ENCODE peak calls at places on chromosomes 16 and 17, in seven cellular contexts. L is body of pancreas, H is suprapubic skin, F is tibial artery, J is endodermal cell, Y is RWPE2, P is brain microvascular endothelial cell. S is an unnamed sample. For H3K36me3, the result is how much of the 10 kb centered on the place peaks cover.

GRCh38 chr16:977896-978295 is 3.7 kb upstream of the SOX8 start:
- DNase-seq in Y (no peak), F (no peak), H (no peak), L (no peak), P (no peak), J (no peak), S (no peak)

GRCh38 chr16:53626816-53627215 is 76.8 kb downstream of the RPGRIP1L start:
- DNase-seq in H (no peak), Y (no peak), P (no peak), L (no peak), J (no peak), F (no peak), S (no peak)

GRCh38 chr16:80666378-80667257 is 125.8 kb downstream of the DYNLRB2 start:
- DNase-seq in P (no peak), H (no peak), J (peak), L (no peak), Y (no peak), F (no peak), S (no peak)

GRCh38 chr17:79043931-79044320 is 20.0 kb downstream of the C1QTNF1 start:
- DNase-seq in P (no peak), H (no peak), J (no peak), F (peak), L (no peak), Y (no peak), S (no peak)

GRCh38 chr17:42740699-42741098 is 4.1 kb downstream of the EZH1 start:
- DNase-seq in Y (no peak), F (no peak), H (no peak), J (no peak), P (no peak), L (no peak), S (no peak)

GRCh38 chr17:29613371-29613837 is 9.3 kb downstream of the CORO6 start:
- DNase-seq in P (peak), J (peak), Y (peak), F (peak), H (peak), L (peak), S (no peak)

GRCh38 chr17:56468840-56469239 is 124.7 kb upstream of the NOG start:
- DNase-seq in F (no peak), J (no peak), H (no peak), P (no peak), Y (no peak), L (no peak), S (no peak)

GRCh38 chr16:55643161-55643970 is 12.4 kb upstream of the SLC6A2 start:
- DNase-seq in J (peak), L (no peak), F (no peak), Y (no peak), P (no peak), H (no peak), S (no peak)

GRCh38 chr17:59154335-59154720 is 658 bp downstream of the SKA2 start:
- DNase-seq in H (peak), P (peak), F (no peak), Y (no peak), L (peak), J (peak), S (peak)

GRCh38 chr17:1390422-1391367 is 9.3 kb downstream of the YWHAE start:
- DNase-seq in L (no peak), H (no peak), F (peak), P (no peak), Y (no peak), J (no peak), S (no peak)

GRCh38 chr17:51056813-51057510 is 63.7 kb downstream of the SPAG9 start:
- DNase-seq in J (peak), H (no peak), Y (no peak), P (peak), L (peak), F (no peak), S (peak)

GRCh38 chr16:64990101-64990500 is 131.8 kb downstream of the CDH11 start:
- DNase-seq in H (no peak), Y (no peak), J (no peak), L (no peak), P (no peak), F (no peak), S (no peak)

GRCh38 chr17:7889166-7889584 is 586 bp downstream of the CHD3 start:
- DNase-seq in P (peak), J (peak), H (peak), F (peak), Y (peak), L (peak), S (peak)

GRCh38 chr17:78430892-78431691 is 52.6 kb downstream of the PGS1 start:
- DNase-seq in L (no peak), H (no peak), P (no peak), J (no peak), F (no peak), Y (no peak), S (no peak)

GRCh38 chr17:29445844-29446243 is 55.7 kb downstream of the TAOK1 start:
- DNase-seq in Y (no peak), J (no peak), H (no peak), L (no peak), P (no peak), F (no peak), S (no peak)

GRCh38 chr16:27365142-27366089 is 36.6 kb upstream of the IL21R start:
- DNase-seq in Y (no peak), P (peak), L (no peak), H (no peak), F (no peak), J (no peak), S (no peak)

GRCh38 chr16:57252148-57252721 is 7.2 kb downstream of the ARL2BP start:
- DNase-seq in P (no peak), Y (no peak), H (no peak), F (no peak), J (no peak), L (peak), S (no peak)

GRCh38 chr16:19218581-19218980 is 50.5 kb downstream of the SYT17 start:
- DNase-seq in P (no peak), H (no peak), Y (no peak), J (no peak), L (no peak), F (no peak), S (no peak)

GRCh38 chr17:75900691-75901533 is 3.8 kb downstream of the MRPL38 start:
- DNase-seq in H (no peak), L (no peak), F (no peak), Y (no peak), P (no peak), J (no peak), S (no peak)

GRCh38 chr17:40364121-40364861 is at the start of gene GJD3:
- DNase-seq in F (no peak), H (no peak), Y (no peak), P (no peak), J (peak), L (no peak), S (no peak)

GRCh38 chr16:70701036-70701435 is 15.2 kb upstream of the MTSS2 start:
- DNase-seq in J (no peak), H (no peak), F (no peak), Y (no peak), L (no peak), P (no peak), S (peak)

GRCh38 chr16:73057369-73058210 is 9.7 kb upstream of the ZFHX3 start:
- DNase-seq in J (peak), Y (no peak), P (no peak), F (peak), H (no peak), L (peak), S (peak)

GRCh38 chr16:56877783-56878182 is 12.8 kb downstream of the SLC12A3 start:
- DNase-seq in L (no peak), P (no peak), J (no peak), Y (no peak), F (no peak), H (no peak), S (no peak)

GRCh38 chr17:81488276-81488860 is 24.2 kb downstream of the ACTG1 start:
- DNase-seq in F (no peak), J (no peak), Y (peak), L (no peak), P (no peak), H (no peak), S (no peak)

GRCh38 chr17:9032151-9032550 is 10.8 kb downstream of the NTN1 start:
- DNase-seq in Y (no peak), J (peak), L (no peak), P (no peak), H (no peak), F (no peak), S (no peak)

GRCh38 chr17:9026741-9027140 is 5.4 kb downstream of the NTN1 start:
- DNase-seq in J (peak), P (no peak), L (no peak), F (peak), H (no peak), Y (no peak), S (no peak)

GRCh38 chr17:9032583-9032982 is 11.3 kb downstream of the NTN1 start:
- DNase-seq in F (peak), Y (no peak), P (no peak), L (no peak), H (no peak), J (peak), S (no peak)

GRCh38 chr17:9028171-9028570 is 6.9 kb downstream of the NTN1 start:
- DNase-seq in Y (no peak), H (no peak), P (no peak), F (peak), J (peak), L (no peak), S (no peak)

DNA sequence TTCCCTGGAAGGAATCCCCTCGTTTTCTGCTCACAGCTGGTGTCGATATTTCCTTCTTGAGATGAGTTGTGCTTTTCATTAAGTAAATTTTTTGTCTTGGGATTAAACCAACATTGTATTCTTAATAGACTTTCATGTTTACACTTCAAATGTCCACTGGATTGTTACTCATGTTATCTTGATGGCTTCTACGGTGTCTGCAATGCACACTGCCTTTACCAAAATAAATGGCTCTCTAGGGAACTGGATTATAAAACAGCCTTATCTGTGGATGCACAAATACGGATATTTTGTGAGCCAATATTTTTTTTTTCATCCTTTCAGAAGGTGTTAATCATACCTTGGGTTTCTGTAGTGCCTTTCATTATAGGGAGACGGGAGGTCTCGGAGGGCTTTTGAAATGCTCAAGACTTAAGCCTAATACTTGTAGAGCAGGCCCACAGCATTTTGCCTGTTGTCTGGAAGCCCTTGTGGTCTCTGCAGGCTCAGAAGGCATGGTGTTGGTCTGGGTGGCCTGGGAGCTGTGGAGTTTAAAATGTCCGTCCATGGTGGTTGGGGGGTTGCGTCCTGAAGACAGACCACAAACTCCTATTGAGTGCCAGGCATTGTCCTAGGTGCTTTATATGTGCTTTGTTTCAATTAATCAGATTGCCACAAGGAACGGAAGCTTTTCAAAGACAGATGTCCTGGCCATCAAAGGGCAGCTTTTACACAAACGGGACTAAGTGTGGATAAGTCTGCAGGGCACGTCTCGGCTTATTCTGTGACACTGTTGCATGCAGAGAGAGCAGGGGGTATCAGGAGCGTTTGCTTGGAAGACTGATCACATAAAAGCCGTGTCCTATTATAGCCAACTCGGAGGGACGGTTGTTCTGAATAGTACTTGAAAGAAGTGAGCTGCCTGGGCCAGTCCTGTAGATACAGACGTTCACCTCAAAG is 7.6 kb downstream of the NTN1 start:
- DNase-seq in F (peak), P (no peak), Y (no peak), H (no peak), L (no peak), J (peak), S (no peak)
- H3K36me3 ChIP-seq in F (under half), P (under half), Y (under half), H (under half), L (under half), J (under half), S (under half)

GRCh38 chr17:32533296-32533695 is 46.5 kb downstream of the CDK5R1 start:
- DNase-seq in L (no peak), P (no peak), Y (no peak), H (no peak), F (no peak), J (no peak), S (no peak)

GRCh38 chr17:32525116-32525515 is 38.3 kb downstream of the CDK5R1 start:
- DNase-seq in P (peak), L (no peak), F (no peak), J (no peak), H (peak), Y (no peak), S (peak)

GRCh38 chr17:32527146-32527545 is 40.4 kb downstream of the CDK5R1 start:
- DNase-seq in P (no peak), J (no peak), F (no peak), L (no peak), Y (no peak), H (no peak), S (no peak)

GRCh38 chr17:32528825-32529224 is 42.0 kb downstream of the CDK5R1 start:
- DNase-seq in H (no peak), L (no peak), P (no peak), F (no peak), J (no peak), Y (no peak), S (no peak)

DNA sequence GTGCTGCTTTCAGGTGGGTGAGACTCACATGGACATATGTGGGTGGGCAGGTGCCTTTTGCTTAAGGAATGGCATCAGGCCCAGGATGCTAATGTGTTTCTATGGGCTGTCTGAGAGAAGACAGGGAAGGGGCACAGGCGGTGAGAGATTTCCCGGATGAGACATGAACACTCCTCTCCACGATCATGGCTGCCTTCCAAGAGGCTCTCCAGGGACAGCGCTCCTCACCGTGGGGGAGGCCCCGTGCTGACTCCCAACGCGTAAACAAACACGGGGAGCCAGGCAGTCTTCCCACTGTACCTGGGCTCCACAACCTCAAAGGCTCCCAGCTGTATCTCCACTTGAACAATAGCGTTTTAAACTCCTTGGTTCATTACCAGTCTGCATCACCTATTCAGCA is 42.8 kb downstream of the CDK5R1 start:
- DNase-seq in H (no peak), F (no peak), P (peak), L (no peak), Y (no peak), J (no peak), S (no peak)
- H3K27ac ChIP-seq in H (no peak), F (no peak), P (no peak), L (no peak), Y (no peak), J (no peak), S (no peak)

GRCh38 chr16:68265078-68265925 is 976 bp downstream of the SLC7A6 start:
- DNase-seq in J (peak), Y (no peak), P (peak), L (peak), F (peak), H (no peak), S (peak)

GRCh38 chr16:68269793-68270192 is 5.5 kb downstream of the SLC7A6 start:
- DNase-seq in J (no peak), L (no peak), H (no peak), Y (no peak), P (no peak), F (no peak), S (no peak)

GRCh38 chr16:68270353-68270752 is 6.0 kb downstream of the SLC7A6 start:
- DNase-seq in L (no peak), P (no peak), Y (no peak), J (no peak), H (no peak), F (no peak), S (no peak)

GRCh38 chr16:68264128-68265077 is at the start of gene SLC7A6:
- DNase-seq in F (peak), P (peak), Y (peak), H (peak), J (peak), L (peak), S (peak)

GRCh38 chr16:68267612-68268405 is 3.5 kb downstream of the SLC7A6 start:
- DNase-seq in Y (no peak), J (peak), P (no peak), F (no peak), L (no peak), H (no peak), S (no peak)
- H3K4me3 ChIP-seq in Y (no peak), J (peak), P (no peak), F (no peak), L (no peak), H (no peak), S (no peak)

GRCh38 chr17:46063239-46063638 is 64.2 kb downstream of the STH start:
- DNase-seq in J (no peak), F (no peak), H (no peak), L (no peak), P (peak), Y (no peak), S (no peak)
- H3K36me3 ChIP-seq in J (half or more), F (under half), H (under half), L (under half), P (under half), Y (half or more), S (under half)

GRCh38 chr17:31787857-31788570 is 71.0 kb downstream of the COPRS start:
- DNase-seq in F (peak), Y (peak), L (no peak), P (peak), H (peak), J (peak), S (no peak)
- H3K27ac ChIP-seq in F (peak), Y (peak), L (no peak), P (peak), H (peak), J (no peak), S (no peak)